ENCODE peak calls at places on chromosomes 5 and 9, in eight cellular contexts. One of them, this sample, is unnamed.

GRCh38 chr5:175235251-175235963 is 208.6 kb downstream of the DRD1 start:
- ATAC-seq in Panc1: no peak
- ATAC-seq in HepG2: no peak
- ATAC-seq in HCT116: no peak
- ATAC-seq in upper lobe of left lung: no peak
- ATAC-seq in GM12878: no peak
- ATAC-seq in GM23338: no peak
- ATAC-seq in K562: no peak
- ATAC-seq in this sample: no peak

GRCh38 chr9:134128727-134129679 is 6.9 kb upstream of the WDR5 start:
- ATAC-seq in Panc1: no peak
- ATAC-seq in HepG2: no peak
- ATAC-seq in HCT116: no peak
- ATAC-seq in upper lobe of left lung: no peak
- ATAC-seq in GM12878: peak
- ATAC-seq in GM23338: no peak
- ATAC-seq in K562: peak
- ATAC-seq in this sample: no peak

GRCh38 chr5:31663519-31663918 is 24.6 kb downstream of the PDZD2 start:
- ATAC-seq in Panc1: no peak
- ATAC-seq in HepG2: no peak
- ATAC-seq in HCT116: no peak
- ATAC-seq in upper lobe of left lung: no peak
- ATAC-seq in GM12878: no peak
- ATAC-seq in GM23338: no peak
- ATAC-seq in K562: no peak
- ATAC-seq in this sample: no peak

GRCh38 chr5:19987594-19988345 is at the start of gene CDH18:
- ATAC-seq in Panc1: peak
- ATAC-seq in HepG2: peak
- ATAC-seq in HCT116: no peak
- ATAC-seq in upper lobe of left lung: no peak
- ATAC-seq in GM12878: peak
- ATAC-seq in GM23338: peak
- ATAC-seq in K562: no peak
- ATAC-seq in this sample: peak

GRCh38 chr5:1343931-1344901 is 683 bp downstream of the CLPTM1L start:
- ATAC-seq in Panc1: peak
- ATAC-seq in HepG2: peak
- ATAC-seq in HCT116: peak
- ATAC-seq in upper lobe of left lung: no peak
- ATAC-seq in GM12878: peak
- ATAC-seq in GM23338: peak
- ATAC-seq in K562: peak
- ATAC-seq in this sample: no peak

GRCh38 chr5:160470437-160471341 is 49.0 kb downstream of the PTTG1 start:
- ATAC-seq in Panc1: no peak
- ATAC-seq in HepG2: no peak
- ATAC-seq in HCT116: no peak
- ATAC-seq in upper lobe of left lung: no peak
- ATAC-seq in GM12878: peak
- ATAC-seq in GM23338: no peak
- ATAC-seq in K562: no peak
- ATAC-seq in this sample: peak

GRCh38 chr5:90930756-90931431 is 372.3 kb downstream of the ADGRV1 start:
- ATAC-seq in Panc1: no peak
- ATAC-seq in HepG2: no peak
- ATAC-seq in HCT116: no peak
- ATAC-seq in upper lobe of left lung: no peak
- ATAC-seq in GM12878: no peak
- ATAC-seq in GM23338: no peak
- ATAC-seq in K562: peak
- ATAC-seq in this sample: no peak

GRCh38 chr5:5700549-5700948 is 278.1 kb downstream of the ICE1 start:
- ATAC-seq in Panc1: no peak
- ATAC-seq in HepG2: no peak
- ATAC-seq in HCT116: no peak
- ATAC-seq in upper lobe of left lung: no peak
- ATAC-seq in GM12878: no peak
- ATAC-seq in GM23338: no peak
- ATAC-seq in K562: no peak
- ATAC-seq in this sample: no peak

GRCh38 chr9:131627846-131628820 is 82.8 kb downstream of the PRRT1B start:
- ATAC-seq in Panc1: no peak
- ATAC-seq in HepG2: no peak
- ATAC-seq in HCT116: no peak
- ATAC-seq in upper lobe of left lung: peak
- ATAC-seq in GM12878: peak
- ATAC-seq in GM23338: peak
- ATAC-seq in K562: no peak
- ATAC-seq in this sample: peak

GRCh38 chr5:115379622-115380344 is 83.3 kb upstream of the CCDC112 start:
- ATAC-seq in Panc1: no peak
- ATAC-seq in HepG2: no peak
- ATAC-seq in HCT116: peak
- ATAC-seq in upper lobe of left lung: no peak
- ATAC-seq in GM12878: peak
- ATAC-seq in GM23338: no peak
- ATAC-seq in K562: no peak
- ATAC-seq in this sample: no peak

GRCh38 chr5:73119492-73120157 is 750 bp upstream of the TMEM171 start:
- ATAC-seq in Panc1: peak
- ATAC-seq in HepG2: peak
- ATAC-seq in HCT116: no peak
- ATAC-seq in upper lobe of left lung: no peak
- ATAC-seq in GM12878: peak
- ATAC-seq in GM23338: peak
- ATAC-seq in K562: no peak
- ATAC-seq in this sample: no peak

GRCh38 chr5:139287890-139288635 is 5.5 kb upstream of the MATR3 start:
- ATAC-seq in Panc1: peak
- ATAC-seq in HepG2: peak
- ATAC-seq in HCT116: peak
- ATAC-seq in upper lobe of left lung: no peak
- ATAC-seq in GM12878: peak
- ATAC-seq in GM23338: peak
- ATAC-seq in K562: peak
- ATAC-seq in this sample: no peak

GRCh38 chr5:1493413-1493812 is 30.3 kb downstream of the LPCAT1 start:
- ATAC-seq in Panc1: no peak
- ATAC-seq in HepG2: no peak
- ATAC-seq in HCT116: no peak
- ATAC-seq in upper lobe of left lung: no peak
- ATAC-seq in GM12878: peak
- ATAC-seq in GM23338: no peak
- ATAC-seq in K562: no peak
- ATAC-seq in this sample: no peak

GRCh38 chr5:138354926-138355378 is 2.5 kb downstream of the KDM3B start:
- ATAC-seq in Panc1: peak
- ATAC-seq in HepG2: peak
- ATAC-seq in HCT116: no peak
- ATAC-seq in upper lobe of left lung: no peak
- ATAC-seq in GM12878: peak
- ATAC-seq in GM23338: peak
- ATAC-seq in K562: peak
- ATAC-seq in this sample: no peak

GRCh38 chr9:12819436-12820185 is 44.8 kb downstream of the LURAP1L start:
- ATAC-seq in Panc1: no peak
- ATAC-seq in HepG2: peak
- ATAC-seq in HCT116: peak
- ATAC-seq in upper lobe of left lung: no peak
- ATAC-seq in GM12878: peak
- ATAC-seq in GM23338: peak
- ATAC-seq in K562: peak
- ATAC-seq in this sample: no peak

GRCh38 chr9:98943682-98944129 is at the start of gene COL15A1:
- ATAC-seq in Panc1: peak
- ATAC-seq in HepG2: no peak
- ATAC-seq in HCT116: peak
- ATAC-seq in upper lobe of left lung: no peak
- ATAC-seq in GM12878: no peak
- ATAC-seq in GM23338: peak
- ATAC-seq in K562: peak
- ATAC-seq in this sample: peak

DNA sequence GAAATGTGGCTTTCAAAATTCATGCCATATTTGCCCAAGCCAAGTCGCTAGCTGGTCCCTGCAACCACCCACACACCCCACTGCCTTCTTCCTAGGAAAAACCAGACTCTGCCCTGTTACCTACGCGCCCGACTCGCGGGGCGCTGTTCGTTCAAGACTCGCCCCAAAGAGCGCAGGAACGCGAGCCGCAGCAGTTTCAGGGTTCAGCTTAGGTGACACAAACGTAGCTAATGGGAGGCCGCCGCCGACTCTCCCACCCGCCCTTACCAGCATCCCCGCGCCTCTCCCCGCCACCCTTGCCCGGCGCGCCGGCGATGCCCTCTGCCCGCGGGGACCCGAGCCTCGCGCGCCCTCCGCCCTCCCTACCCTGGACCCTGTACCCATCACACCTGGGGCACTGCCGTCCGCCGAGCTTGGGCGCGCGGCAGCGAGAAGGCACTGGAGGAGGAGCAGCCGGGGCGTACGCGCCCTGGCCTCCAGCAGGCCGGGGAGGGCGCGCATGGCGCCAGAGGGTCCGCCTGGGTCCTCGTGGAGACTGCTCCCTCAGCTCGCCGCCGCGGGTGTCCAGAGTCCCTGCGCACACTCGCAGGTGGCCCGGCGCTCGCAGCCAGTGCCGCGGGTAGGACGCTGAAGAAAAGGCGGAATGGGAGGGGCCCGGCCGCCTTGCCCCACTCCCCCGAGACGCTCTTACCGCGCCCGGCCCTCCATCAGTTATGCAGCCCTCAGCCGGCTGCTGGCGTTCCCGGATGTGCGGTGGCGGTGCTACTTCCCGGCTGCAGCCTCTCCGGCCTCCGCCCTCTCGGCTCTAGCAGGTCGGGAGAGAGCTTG is at the start of gene EMB:
- ATAC-seq in Panc1: peak
- ATAC-seq in HepG2: peak
- ATAC-seq in HCT116: peak
- ATAC-seq in upper lobe of left lung: peak
- ATAC-seq in GM12878: peak
- ATAC-seq in GM23338: peak
- ATAC-seq in K562: no peak
- ATAC-seq in this sample: peak
- TF ChIP-seq POLR2AphosphoS5 in Panc1: peak
- TF ChIP-seq POLR2AphosphoS5 in HepG2: no peak
- TF ChIP-seq POLR2AphosphoS5 in HCT116: peak
- TF ChIP-seq POLR2AphosphoS5 in upper lobe of left lung: no peak
- TF ChIP-seq POLR2AphosphoS5 in GM12878: no peak
- TF ChIP-seq POLR2AphosphoS5 in GM23338: peak
- TF ChIP-seq POLR2AphosphoS5 in K562: no peak
- TF ChIP-seq POLR2AphosphoS5 in this sample: no peak

GRCh38 chr9:137607141-137607857 is 1.8 kb downstream of the ARRDC1 start:
- ATAC-seq in Panc1: peak
- ATAC-seq in HepG2: peak
- ATAC-seq in HCT116: no peak
- ATAC-seq in upper lobe of left lung: no peak
- ATAC-seq in GM12878: no peak
- ATAC-seq in GM23338: no peak
- ATAC-seq in K562: no peak
- ATAC-seq in this sample: no peak
- H3K4me3 ChIP-seq in Panc1: peak
- H3K4me3 ChIP-seq in HepG2: peak
- H3K4me3 ChIP-seq in HCT116: peak
- H3K4me3 ChIP-seq in upper lobe of left lung: no peak
- H3K4me3 ChIP-seq in GM12878: peak
- H3K4me3 ChIP-seq in GM23338: peak
- H3K4me3 ChIP-seq in K562: no peak
- H3K4me3 ChIP-seq in this sample: no peak

DNA sequence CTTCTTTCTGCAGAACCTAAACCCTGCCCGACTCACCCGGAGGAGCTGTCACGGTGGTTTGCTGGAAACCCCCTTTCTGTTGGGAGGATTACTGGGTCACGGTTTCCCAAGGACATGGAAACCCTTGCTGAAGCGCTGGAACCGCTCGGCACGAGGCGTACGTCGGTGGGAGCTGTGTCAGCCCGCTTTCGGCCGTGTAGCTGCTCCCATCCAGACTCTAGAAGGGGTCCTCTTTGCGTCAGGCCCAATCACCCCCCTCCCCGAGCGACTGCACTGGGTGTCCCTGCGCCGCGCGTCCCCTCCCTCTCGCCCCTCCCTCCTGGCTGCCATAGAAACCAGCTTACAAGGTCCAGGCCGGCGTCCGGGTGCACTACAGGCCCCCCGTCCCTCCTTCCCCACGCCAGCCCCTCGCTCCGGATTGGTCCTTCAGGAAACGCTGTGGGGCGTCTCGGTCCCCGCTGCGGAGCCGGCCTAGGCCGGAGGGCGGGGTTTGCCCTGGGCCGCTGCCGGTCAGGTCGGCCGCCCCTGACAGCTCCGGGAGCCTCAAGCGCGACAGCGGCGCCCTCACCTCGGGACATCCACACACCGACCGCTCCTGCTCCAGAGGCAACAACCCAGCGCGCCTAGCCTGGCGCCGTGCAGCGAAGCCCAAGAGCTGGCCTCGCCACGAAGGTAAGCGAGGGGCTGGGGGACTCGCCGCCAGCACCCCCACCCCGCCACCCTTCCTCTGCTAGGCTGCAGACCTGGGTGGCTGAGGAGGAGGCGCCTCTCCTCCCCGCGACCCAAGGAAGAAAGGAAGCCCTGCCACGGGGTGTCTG is at the start of gene NIM1K:
- ATAC-seq in Panc1: peak
- ATAC-seq in HepG2: peak
- ATAC-seq in HCT116: no peak
- ATAC-seq in upper lobe of left lung: peak
- ATAC-seq in GM12878: peak
- ATAC-seq in GM23338: peak
- ATAC-seq in K562: no peak
- ATAC-seq in this sample: peak
- TF ChIP-seq CTCF in Panc1: no peak
- TF ChIP-seq CTCF in HepG2: no peak
- TF ChIP-seq CTCF in HCT116: no peak
- TF ChIP-seq CTCF in upper lobe of left lung: no peak
- TF ChIP-seq CTCF in GM12878: no peak
- TF ChIP-seq CTCF in GM23338: no peak
- TF ChIP-seq CTCF in K562: no peak
- TF ChIP-seq CTCF in this sample: no peak

DNA sequence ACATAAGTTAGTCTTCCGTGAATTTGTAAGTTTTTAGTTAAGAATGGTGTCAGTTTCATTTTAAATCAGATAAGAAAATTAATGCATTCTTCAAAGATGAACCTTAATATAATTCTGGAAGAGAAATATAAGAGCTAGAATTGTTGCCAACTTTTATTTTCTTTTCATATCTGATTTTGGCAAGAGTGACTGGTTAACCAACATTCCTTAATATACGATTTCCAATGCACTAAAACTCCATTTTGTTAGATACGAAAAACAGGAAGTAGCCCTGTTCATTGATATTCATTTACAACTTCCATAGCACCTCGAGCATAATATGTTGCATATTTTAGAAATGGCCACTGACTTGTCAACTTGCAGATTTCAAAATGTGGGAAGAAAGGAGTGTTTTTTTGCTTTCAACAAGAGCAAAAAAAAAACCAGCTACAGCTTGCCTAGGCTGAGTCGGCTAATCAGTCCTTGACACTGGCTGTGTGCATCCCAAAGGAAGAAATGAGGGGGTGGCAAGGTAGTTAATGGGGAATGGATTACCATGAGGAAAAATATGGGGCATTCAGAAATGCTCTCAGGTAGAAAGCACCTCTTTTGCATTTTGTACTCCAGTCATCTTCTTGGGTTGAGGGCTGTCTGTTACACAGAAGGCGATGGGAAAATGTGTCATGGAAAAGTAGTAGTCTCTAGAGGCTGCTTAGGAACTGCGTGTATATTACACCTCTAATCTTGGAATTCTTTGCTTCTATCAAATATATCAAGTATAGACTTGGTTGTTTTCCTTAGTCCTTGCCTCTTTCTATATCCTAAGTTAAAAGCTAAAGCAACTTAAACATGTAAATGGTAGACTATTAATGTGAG is 3.9 kb downstream of the MAP3K1 start:
- ATAC-seq in Panc1: no peak
- ATAC-seq in HepG2: no peak
- ATAC-seq in HCT116: no peak
- ATAC-seq in upper lobe of left lung: no peak
- ATAC-seq in GM12878: no peak
- ATAC-seq in GM23338: no peak
- ATAC-seq in K562: no peak
- ATAC-seq in this sample: no peak
- TF ChIP-seq POLR2AphosphoS5 in Panc1: no peak
- TF ChIP-seq POLR2AphosphoS5 in HepG2: no peak
- TF ChIP-seq POLR2AphosphoS5 in HCT116: no peak
- TF ChIP-seq POLR2AphosphoS5 in upper lobe of left lung: no peak
- TF ChIP-seq POLR2AphosphoS5 in GM12878: no peak
- TF ChIP-seq POLR2AphosphoS5 in GM23338: no peak
- TF ChIP-seq POLR2AphosphoS5 in K562: no peak
- TF ChIP-seq POLR2AphosphoS5 in this sample: no peak

This sample was measured in gastroesophageal sphincter.